ENCODE peak calls at places on chromosomes 12 and 14, in ten cellular contexts. I is BJ; M is CD4-positive, CD25-positive, alpha-beta regulatory T cell; N is DND-41; B is pancreas; K is mammary epithelial cell; H is ascending aorta; D is right lobe of liver; L is brain microvascular endothelial cell; C is GM23248. Y is an unnamed sample. For H3K36me3, the result is how much of the 10 kb centered on the place peaks cover.

GRCh38 chr14:88749139-88749538 is 43.6 kb downstream of the EML5 start:
- DNase-seq in B (no peak), D (no peak), M (no peak), N (no peak), C (no peak), I (no peak), H (no peak), L (no peak), K (peak), Y (no peak)

GRCh38 chr14:44531648-44532047 is 24.6 kb upstream of the FSCB start:
- DNase-seq in K (no peak), C (no peak), B (no peak), I (no peak), D (no peak), L (no peak), N (no peak), M (no peak), H (no peak), Y (no peak)

GRCh38 chr14:99687284-99688209 is 3.4 kb downstream of the CYP46A1 start:
- DNase-seq in K (no peak), L (no peak), I (no peak), N (no peak), H (no peak), B (no peak), D (no peak), C (no peak), M (peak), Y (no peak)

GRCh38 chr14:65346895-65347294 is 65.6 kb upstream of the FUT8 start:
- DNase-seq in M (no peak), N (no peak), D (peak), C (peak), B (no peak), I (no peak), H (no peak), K (no peak), L (peak), Y (no peak)

GRCh38 chr12:11765817-11766794 is 116.6 kb downstream of the ETV6 start:
- DNase-seq in K (peak), H (peak), C (peak), L (no peak), N (peak), M (peak), I (no peak), D (no peak), B (no peak), Y (peak)

GRCh38 chr12:106773286-106773685 is 1.2 kb upstream of the RIC8B start:
- DNase-seq in B (no peak), N (no peak), C (no peak), K (no peak), D (no peak), H (no peak), M (peak), L (no peak), I (no peak), Y (no peak)

GRCh38 chr14:98580131-98580678 is 691.8 kb downstream of the BCL11B start:
- DNase-seq in L (no peak), M (peak), B (no peak), C (peak), I (no peak), N (peak), D (no peak), H (no peak), K (peak), Y (no peak)

GRCh38 chr12:33876618-33877017 is 145.7 kb upstream of the ALG10 start:
- DNase-seq in C (no peak), K (no peak), H (no peak), B (no peak), I (no peak), L (no peak), N (no peak), D (no peak), M (no peak), Y (no peak)

GRCh38 chr14:65203574-65203973 is 101.3 kb upstream of the MAX start:
- DNase-seq in L (no peak), D (no peak), M (no peak), I (no peak), C (no peak), B (no peak), N (no peak), K (no peak), H (no peak), Y (no peak)

GRCh38 chr14:69873877-69874780 is 5.1 kb upstream of the SMOC1 start:
- DNase-seq in I (no peak), B (no peak), N (no peak), K (peak), D (no peak), H (no peak), L (peak), C (peak), M (no peak), Y (no peak)

GRCh38 chr14:91830777-91831176 is 36.6 kb downstream of the TC2N start:
- DNase-seq in N (no peak), I (no peak), L (no peak), C (no peak), D (no peak), H (no peak), M (no peak), K (no peak), B (peak), Y (no peak)

GRCh38 chr12:46361667-46362034 is 10.9 kb downstream of the SLC38A2 start:
- DNase-seq in L (no peak), M (no peak), D (no peak), C (no peak), N (no peak), I (no peak), H (no peak), K (no peak), B (no peak), Y (no peak)
- H3K36me3 ChIP-seq in L (half or more), M (half or more), D (half or more), C (half or more), N (half or more), I (under half), H (half or more), K (half or more), B (under half), Y (under half)

GRCh38 chr12:119593578-119594398 is at the start of gene TMEM233:
- DNase-seq in K (no peak), L (no peak), B (no peak), N (no peak), M (no peak), D (no peak), I (no peak), C (no peak), H (no peak), Y (no peak)

GRCh38 chr12:119594399-119594730 is 791 bp downstream of the TMEM233 start:
- DNase-seq in C (peak), D (no peak), K (no peak), N (no peak), I (no peak), M (no peak), L (no peak), B (no peak), H (no peak), Y (no peak)

GRCh38 chr12:119592232-119592631 is 1.3 kb upstream of the TMEM233 start:
- DNase-seq in B (no peak), C (peak), L (peak), M (no peak), N (no peak), K (no peak), H (no peak), I (no peak), D (no peak), Y (no peak)

GRCh38 chr12:119598159-119598558 is 4.6 kb downstream of the TMEM233 start:
- DNase-seq in C (no peak), K (no peak), N (no peak), I (no peak), B (no peak), H (no peak), M (no peak), D (no peak), L (no peak), Y (no peak)

DNA sequence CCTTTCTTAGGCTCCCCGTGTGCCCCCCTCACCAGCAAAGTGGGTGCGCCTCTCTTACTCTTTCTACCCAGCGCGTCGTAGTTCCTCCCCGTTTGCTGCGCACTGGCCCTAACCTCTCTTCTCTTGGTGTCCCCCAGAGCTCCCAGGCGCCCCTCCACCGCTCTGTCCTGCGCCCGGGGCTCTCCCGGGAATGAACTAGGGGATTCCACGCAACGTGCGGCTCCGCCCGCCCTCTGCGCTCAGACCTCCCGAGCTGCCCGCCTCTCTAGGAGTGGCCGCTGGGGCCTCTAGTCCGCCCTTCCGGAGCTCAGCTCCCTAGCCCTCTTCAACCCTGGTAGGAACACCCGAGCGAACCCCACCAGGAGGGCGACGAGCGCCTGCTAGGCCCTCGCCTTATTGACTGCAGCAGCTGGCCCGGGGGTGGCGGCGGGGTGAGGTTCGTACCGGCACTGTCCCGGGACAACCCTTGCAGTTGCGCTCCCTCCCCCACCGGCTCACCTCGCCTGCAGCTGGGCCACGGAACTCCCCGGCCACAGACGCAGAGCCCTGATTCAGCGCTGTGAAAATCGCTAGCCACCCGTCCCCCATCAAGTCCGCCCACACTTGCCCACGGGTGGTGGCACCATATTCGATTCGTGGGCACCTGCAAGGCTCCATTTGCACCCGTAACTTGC is 1.3 kb downstream of the TMEM233 start:
- DNase-seq in N (no peak), L (no peak), I (no peak), D (peak), H (no peak), M (no peak), C (peak), K (no peak), B (no peak), Y (no peak)
- H3K4me3 ChIP-seq in N (no peak), L (peak), I (no peak), D (peak), H (peak), M (no peak), C (no peak), K (no peak), B (no peak), Y (peak)

DNA sequence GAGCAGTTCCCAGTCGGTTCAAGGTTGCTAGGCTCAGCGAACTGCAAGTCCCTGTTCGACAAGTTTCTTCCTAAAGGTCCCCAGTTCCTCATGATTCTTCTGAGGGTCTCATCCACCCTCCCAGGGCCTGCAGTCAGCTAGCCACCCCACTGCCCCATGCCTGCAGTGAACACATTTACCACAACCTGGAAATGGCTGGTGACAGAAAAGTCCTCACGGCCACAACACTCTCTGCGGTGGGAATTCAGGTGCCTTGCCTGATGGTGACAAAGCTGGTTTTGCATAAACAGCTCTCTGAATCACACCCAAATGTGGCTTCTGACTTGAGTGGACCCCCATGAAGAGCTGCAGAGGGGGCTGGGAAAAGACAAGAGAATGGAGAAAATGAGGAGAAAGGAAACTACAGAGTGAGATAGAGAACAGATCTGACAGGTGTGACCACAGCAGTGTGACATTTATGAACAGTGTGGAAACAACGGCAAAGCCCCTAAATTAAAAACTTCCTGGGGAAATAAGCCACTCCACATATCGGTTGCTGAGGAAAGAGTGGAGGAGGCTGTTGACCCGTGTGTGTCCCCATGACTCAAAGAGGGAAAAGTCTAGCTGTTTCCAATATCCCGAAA is 1.3 kb upstream of the CD27 start:
- DNase-seq in D (peak), B (no peak), K (no peak), L (no peak), N (peak), H (no peak), C (no peak), I (no peak), M (no peak), Y (peak)
- H3K36me3 ChIP-seq in D (under half), B (under half), K (under half), L (under half), N (under half), H (under half), C (under half), I (under half), M (under half), Y (under half)

GRCh38 chr12:508795-509194 is 49.1 kb downstream of the B4GALNT3 start:
- DNase-seq in C (no peak), I (no peak), L (no peak), D (no peak), H (no peak), B (no peak), N (no peak), M (no peak), K (no peak), Y (no peak)

GRCh38 chr12:508145-508544 is 48.4 kb downstream of the B4GALNT3 start:
- DNase-seq in N (no peak), L (no peak), B (no peak), D (no peak), M (no peak), I (no peak), C (no peak), K (no peak), H (no peak), Y (no peak)

GRCh38 chr12:509494-509893 is 49.8 kb downstream of the B4GALNT3 start:
- DNase-seq in M (no peak), K (no peak), N (no peak), L (peak), I (no peak), C (peak), D (no peak), B (no peak), H (no peak), Y (no peak)

GRCh38 chr12:512933-513332 is 53.2 kb downstream of the B4GALNT3 start:
- DNase-seq in H (no peak), I (no peak), B (no peak), M (no peak), N (no peak), C (no peak), L (no peak), K (no peak), D (no peak), Y (no peak)

GRCh38 chr12:510071-510825 is 50.5 kb downstream of the B4GALNT3 start:
- DNase-seq in I (no peak), L (no peak), C (peak), B (peak), H (no peak), D (no peak), M (no peak), K (peak), N (no peak), Y (no peak)
- H3K4me3 ChIP-seq in I (no peak), L (no peak), C (no peak), B (no peak), H (no peak), D (no peak), M (no peak), K (no peak), N (no peak), Y (no peak)

GRCh38 chr12:79569679-79570078 is 121.1 kb downstream of the PAWR start:
- DNase-seq in L (no peak), I (no peak), D (no peak), M (no peak), B (no peak), H (no peak), K (no peak), C (no peak), N (no peak), Y (no peak)
- H3K36me3 ChIP-seq in L (under half), I (under half), D (under half), M (under half), B (under half), H (under half), K (under half), C (under half), N (under half), Y (under half)

GRCh38 chr14:33692762-33693161 is 258.1 kb downstream of the EGLN3 start:
- DNase-seq in H (no peak), I (peak), L (peak), D (no peak), M (no peak), C (peak), B (no peak), N (no peak), K (peak), Y (no peak)
- H3K4me3 ChIP-seq in H (no peak), I (no peak), L (no peak), D (no peak), M (no peak), C (no peak), B (no peak), N (no peak), K (no peak), Y (no peak)

GRCh38 chr12:124828264-124829007 is 35.2 kb downstream of the SCARB1 start:
- DNase-seq in D (peak), M (no peak), B (peak), N (no peak), C (peak), K (peak), L (peak), H (no peak), I (no peak), Y (no peak)
- H3K36me3 ChIP-seq in D (under half), M (under half), B (under half), N (under half), C (under half), K (under half), L (under half), H (under half), I (under half), Y (under half)